ENCODE peak calls at places on chromosomes 11 and 22, in eight cellular contexts. L is HCT116, Z is ovary, J is breast epithelium, U is uterus, M is right lobe of liver, W is transverse colon, F is upper lobe of left lung. V is an unnamed sample. For H3K4me1, the result is how much of the 10 kb centered on the place peaks cover.

GRCh38 chr11:113551645-113552044 is 76.4 kb upstream of the DRD2 start:
- DNase-seq in L (no peak), Z (no peak), J (no peak), U (no peak), M (no peak), W (no peak), F (no peak), V (no peak)

GRCh38 chr11:31820438-31820818 is 9.3 kb upstream of the PAX6 start:
- DNase-seq in L (no peak), Z (no peak), J (no peak), U (no peak), M (no peak), W (no peak), F (peak), V (no peak)

GRCh38 chr11:70501933-70502540 is 103.7 kb downstream of the CTTN start:
- DNase-seq in L (no peak), Z (no peak), J (no peak), U (no peak), M (no peak), W (no peak), F (no peak), V (no peak)

GRCh38 chr11:105229257-105229656 is 89.7 kb upstream of the CARD18 start:
- DNase-seq in L (no peak), Z (no peak), J (no peak), U (no peak), M (no peak), W (no peak), F (no peak), V (no peak)

GRCh38 chr22:46734830-46735453 is 3.1 kb downstream of the CERK start:
- DNase-seq in L (no peak), Z (no peak), J (no peak), U (no peak), M (no peak), W (peak), F (peak), V (peak)

GRCh38 chr11:6746086-6746618 is 25.6 kb downstream of the OR2AG2 start:
- DNase-seq in L (no peak), Z (no peak), J (no peak), U (no peak), M (no peak), W (peak), F (no peak), V (peak)

GRCh38 chr11:74671520-74672196 is 59.6 kb downstream of the CHRDL2 start:
- DNase-seq in L (no peak), Z (no peak), J (peak), U (no peak), M (no peak), W (no peak), F (no peak), V (no peak)

GRCh38 chr11:111777094-111778046 is 11.2 kb upstream of the PPP2R1B start:
- DNase-seq in L (peak), Z (no peak), J (no peak), U (no peak), M (peak), W (no peak), F (no peak), V (peak)

GRCh38 chr22:20419664-20419951 is 18.0 kb downstream of the SCARF2 start:
- DNase-seq in L (no peak), Z (no peak), J (no peak), U (no peak), M (no peak), W (no peak), F (no peak), V (peak)

GRCh38 chr11:57429946-57430345 is 3.0 kb upstream of the SLC43A3 start:
- DNase-seq in L (no peak), Z (no peak), J (no peak), U (no peak), M (no peak), W (no peak), F (no peak), V (no peak)

GRCh38 chr11:45809456-45810395 is 4.8 kb downstream of the SLC35C1 start:
- DNase-seq in L (no peak), Z (no peak), J (no peak), U (no peak), M (no peak), W (no peak), F (no peak), V (no peak)

GRCh38 chr11:69537126-69537525 is 55.7 kb downstream of the LINC01488 start:
- DNase-seq in L (no peak), Z (no peak), J (no peak), U (no peak), M (no peak), W (no peak), F (no peak), V (no peak)

GRCh38 chr11:102114032-102114431 is 3.8 kb downstream of the YAP1 start:
- DNase-seq in L (no peak), Z (no peak), J (no peak), U (no peak), M (no peak), W (no peak), F (no peak), V (no peak)
- H3K4me1 ChIP-seq in L (half or more), Z (under half), J (under half), U (under half), M (under half), W (under half), F (under half), V (under half)

DNA sequence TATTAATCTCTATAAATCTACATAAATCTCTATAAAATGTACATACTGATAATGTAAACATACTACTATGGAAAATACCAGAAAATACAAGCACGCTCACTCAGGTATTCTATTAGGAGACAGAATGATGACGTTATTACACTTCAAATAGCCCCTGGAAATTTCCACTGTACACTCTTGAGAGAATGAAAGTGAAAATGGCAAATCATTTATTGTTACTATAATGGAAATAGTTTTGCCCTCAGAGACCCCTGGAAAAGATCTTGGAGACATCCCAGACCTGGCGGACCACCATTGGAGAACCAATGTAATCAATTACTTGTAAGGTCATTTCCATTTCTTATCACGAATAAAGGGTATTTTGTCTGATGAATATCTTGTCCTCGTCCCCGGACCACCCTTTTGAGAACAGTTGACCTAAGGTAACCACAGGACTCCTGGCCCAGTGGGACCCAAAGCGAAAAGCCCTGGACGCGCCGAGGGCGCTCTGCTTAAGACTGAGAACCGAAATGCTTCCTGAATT is 509 bp upstream of the PRRG4 start:
- DNase-seq in L (no peak), Z (no peak), J (no peak), U (no peak), M (no peak), W (no peak), F (no peak), V (no peak)
- TF ChIP-seq POLR2A in L (peak), Z (no peak), J (no peak), U (no peak), M (no peak), W (peak), F (no peak), V (no peak)

GRCh38 chr11:3156661-3157311 is 8.3 kb downstream of the OSBPL5 start:
- DNase-seq in L (no peak), Z (no peak), J (no peak), U (no peak), M (no peak), W (no peak), F (peak), V (no peak)

GRCh38 chr11:3158131-3158591 is 6.9 kb downstream of the OSBPL5 start:
- DNase-seq in L (no peak), Z (no peak), J (no peak), U (no peak), M (no peak), W (peak), F (peak), V (peak)

GRCh38 chr11:3158821-3159220 is 6.3 kb downstream of the OSBPL5 start:
- DNase-seq in L (no peak), Z (no peak), J (no peak), U (no peak), M (no peak), W (no peak), F (peak), V (no peak)

GRCh38 chr11:3156282-3156660 is 8.8 kb downstream of the OSBPL5 start:
- DNase-seq in L (no peak), Z (no peak), J (no peak), U (no peak), M (no peak), W (no peak), F (no peak), V (no peak)

DNA sequence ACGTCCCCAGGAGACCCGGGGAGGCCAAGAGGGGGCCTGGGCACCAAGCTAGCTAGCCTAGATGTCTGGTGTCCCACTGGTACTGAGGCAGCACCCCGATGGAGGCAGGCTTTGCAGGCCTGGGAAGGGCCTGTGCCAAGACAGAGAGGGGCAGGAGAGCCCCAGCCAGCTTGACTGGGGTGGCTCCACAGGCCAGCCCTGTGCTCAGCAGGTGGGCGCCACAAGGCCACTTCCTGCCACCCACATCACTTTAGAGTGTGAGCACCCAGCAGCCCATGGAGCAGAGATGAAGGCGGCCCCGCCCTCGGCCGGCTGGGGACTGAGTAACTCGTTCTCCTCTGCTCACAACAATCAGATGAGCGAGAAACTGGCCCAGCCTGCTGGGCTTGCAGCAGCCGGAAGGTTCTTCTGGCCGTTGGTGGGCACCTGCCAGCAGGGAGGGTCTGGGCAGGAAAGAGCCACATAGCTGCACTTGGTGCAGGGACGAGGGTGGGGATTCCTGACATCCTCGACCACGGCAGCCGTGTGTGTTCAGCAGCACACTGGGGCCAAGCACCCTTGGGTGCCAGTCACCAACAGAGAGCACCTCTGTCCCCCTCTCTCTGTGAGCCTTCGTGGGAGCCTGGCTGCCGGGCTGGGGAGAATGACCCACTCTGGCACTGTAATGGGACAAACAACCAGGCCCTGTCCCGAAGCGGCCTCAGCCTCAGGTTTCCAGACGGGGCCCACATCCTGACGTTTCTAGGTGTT is 7.6 kb downstream of the OSBPL5 start:
- DNase-seq in L (no peak), Z (no peak), J (no peak), U (no peak), M (no peak), W (no peak), F (peak), V (no peak)
- H3K4me1 ChIP-seq in L (half or more), Z (under half), J (under half), U (under half), M (under half), W (under half), F (half or more), V (under half)

GRCh38 chr22:28175730-28176492 is 256.9 kb upstream of the PITPNB start:
- DNase-seq in L (no peak), Z (no peak), J (no peak), U (no peak), M (no peak), W (no peak), F (no peak), V (no peak)
- TF ChIP-seq POLR2A in L (no peak), Z (no peak), J (no peak), U (no peak), M (no peak), W (no peak), F (no peak), V (no peak)

DNA sequence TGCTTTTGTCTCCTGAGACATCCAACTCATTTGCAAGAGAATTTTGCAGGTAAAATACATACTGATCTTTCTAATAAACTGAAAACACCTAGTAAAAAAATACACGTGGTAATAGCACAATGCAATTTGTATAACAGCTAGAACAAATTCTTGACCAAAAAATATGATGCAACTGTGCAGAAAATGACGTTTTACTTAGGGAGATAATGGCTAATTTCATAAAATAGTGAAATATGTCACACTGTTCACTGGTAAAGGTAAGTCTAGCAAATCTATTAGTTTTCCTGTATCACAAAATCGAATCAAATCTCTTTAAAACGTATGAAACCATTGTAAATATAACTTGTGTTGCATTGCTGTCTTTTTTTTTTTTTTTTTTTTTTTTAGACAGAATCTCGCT is 130.0 kb downstream of the VPREB1 start:
- DNase-seq in L (no peak), Z (no peak), J (no peak), U (no peak), M (no peak), W (no peak), F (no peak), V (no peak)
- H3K4me1 ChIP-seq in L (under half), Z (under half), J (under half), U (under half), M (under half), W (under half), F (under half), V (under half)

GRCh38 chr22:17063372-17064106 is 21.3 kb upstream of the IL17RA start:
- DNase-seq in L (no peak), Z (peak), J (no peak), U (no peak), M (no peak), W (no peak), F (no peak), V (peak)
- TF ChIP-seq POLR2A in L (no peak), Z (no peak), J (no peak), U (peak), M (no peak), W (no peak), F (no peak), V (no peak)

GRCh38 chr11:44775366-44776356 is 48.9 kb downstream of the TSPAN18 start:
- DNase-seq in L (peak), Z (no peak), J (no peak), U (peak), M (peak), W (peak), F (no peak), V (peak)

GRCh38 chr11:44778200-44779100 is 51.7 kb downstream of the TSPAN18 start:
- DNase-seq in L (no peak), Z (no peak), J (no peak), U (no peak), M (peak), W (no peak), F (no peak), V (no peak)

GRCh38 chr11:44777537-44778199 is 50.9 kb downstream of the TSPAN18 start:
- DNase-seq in L (no peak), Z (no peak), J (no peak), U (no peak), M (peak), W (no peak), F (no peak), V (no peak)

GRCh38 chr11:44774736-44775135 is 48.0 kb downstream of the TSPAN18 start:
- DNase-seq in L (no peak), Z (no peak), J (no peak), U (peak), M (peak), W (no peak), F (no peak), V (peak)

GRCh38 chr11:44776840-44777536 is 50.2 kb downstream of the TSPAN18 start:
- DNase-seq in L (no peak), Z (no peak), J (no peak), U (peak), M (peak), W (no peak), F (no peak), V (no peak)
- H3K4me1 ChIP-seq in L (under half), Z (under half), J (under half), U (under half), M (under half), W (under half), F (under half), V (under half)

V was measured in Peyer's patch.